ENCODE peak calls at places on chromosome 18, in seven cellular contexts. N is neural progenitor cell; Z is activated CD4-positive, alpha-beta T cell treated with anti-CD3 and anti-CD28 coated beads, Interleukin-2, amount 50 U/mL, for 4 hours; M is globus pallidus; S is activated gamma-delta T cell treated with anti-CD3 and anti-CD28 coated beads, Interleukin-2, amount 50 U/mL, for 16 hours; G is cardiac fibroblast; F is NCI-H1092. V is an unnamed sample.

GRCh38 chr18:7221424-7222155 is 9.3 kb upstream of the LRRC30 start:
- DNase-seq in N (peak; percentile 91), Z (no peak), M (no peak), S (no peak), G (peak; percentile 84), F (peak; percentile 15), V (peak; percentile 89)

GRCh38 chr18:33010149-33010548 is 237.3 kb upstream of the KLHL14 start:
- DNase-seq in N (no peak), Z (no peak), M (no peak), S (no peak), G (no peak), F (no peak), V (no peak)

GRCh38 chr18:44715245-44715644 is 34.6 kb downstream of the SETBP1 start:
- DNase-seq in N (peak; percentile 61), Z (no peak), M (no peak), S (no peak), G (peak; percentile 53), F (no peak), V (no peak)

GRCh38 chr18:68699043-68699442 is 15.9 kb downstream of the TMX3 start:
- DNase-seq in N (no peak), Z (no peak), M (no peak), S (no peak), G (peak; percentile 86), F (no peak), V (no peak)

GRCh38 chr18:21191596-21192307 is 50.3 kb upstream of the GREB1L start:
- DNase-seq in N (peak; percentile 75), Z (no peak), M (peak; percentile 90), S (no peak), G (peak; percentile 78), F (peak; percentile 30), V (peak; percentile 75)

GRCh38 chr18:35635171-35635570 is 53.6 kb downstream of the GALNT1 start:
- DNase-seq in N (no peak), Z (no peak), M (no peak), S (no peak), G (peak; percentile 44), F (no peak), V (no peak)

GRCh38 chr18:75502286-75502685 is 74.8 kb upstream of the SMIM21 start:
- DNase-seq in N (no peak), Z (no peak), M (no peak), S (no peak), G (no peak), F (no peak), V (no peak)

GRCh38 chr18:24734058-24734457 is 273.6 kb downstream of the HRH4 start:
- DNase-seq in N (peak; percentile 65), Z (no peak), M (peak; percentile 33), S (no peak), G (no peak), F (no peak), V (peak; percentile 46)

GRCh38 chr18:35289293-35290069 is 548 bp downstream of the ZSCAN30 start:
- DNase-seq in N (peak; percentile 8), Z (peak; percentile 18), M (no peak), S (no peak), G (peak; percentile 50), F (no peak), V (peak; percentile 31)

GRCh38 chr18:76252880-76253279 is 242.2 kb downstream of the ZNF516 start:
- DNase-seq in N (peak; percentile 55), Z (no peak), M (no peak), S (no peak), G (peak; percentile 7), F (peak; percentile 30), V (no peak)

GRCh38 chr18:54904521-54904920 is 54.7 kb downstream of the CCDC68 start:
- DNase-seq in N (no peak), Z (no peak), M (no peak), S (no peak), G (no peak), F (no peak), V (no peak)

GRCh38 chr18:75170916-75171315 is 38.0 kb downstream of the PTGR3 start:
- DNase-seq in N (no peak), Z (no peak), M (no peak), S (no peak), G (no peak), F (no peak), V (no peak)

GRCh38 chr18:31992836-31993575 is 25.6 kb upstream of the RNF125 start:
- DNase-seq in N (peak; percentile 18), Z (no peak), M (no peak), S (no peak), G (no peak), F (no peak), V (peak; percentile 59)

GRCh38 chr18:7830468-7830867 is 263.4 kb downstream of the PTPRM start:
- DNase-seq in N (no peak), Z (no peak), M (no peak), S (no peak), G (peak; percentile 30), F (no peak), V (no peak)

GRCh38 chr18:21203096-21203495 is 38.9 kb upstream of the GREB1L start:
- DNase-seq in N (no peak), Z (no peak), M (no peak), S (no peak), G (no peak), F (no peak), V (no peak)

GRCh38 chr18:48079885-48080284 is 149.4 kb upstream of the SMAD2 start:
- DNase-seq in N (no peak), Z (no peak), M (no peak), S (no peak), G (no peak), F (no peak), V (no peak)

GRCh38 chr18:22084547-22084946 is 84.8 kb upstream of the GATA6 start:
- DNase-seq in N (no peak), Z (no peak), M (no peak), S (no peak), G (no peak), F (no peak), V (no peak)

GRCh38 chr18:69951182-69951581 is 3.5 kb upstream of the CD226 start:
- DNase-seq in N (no peak), Z (no peak), M (no peak), S (no peak), G (peak; percentile 14), F (no peak), V (no peak)

GRCh38 chr18:43661570-43661969 is 384.3 kb upstream of the SYT4 start:
- DNase-seq in N (peak; percentile 53), Z (no peak), M (no peak), S (no peak), G (peak; percentile 90), F (peak; percentile 24), V (peak; percentile 53)

GRCh38 chr18:11909081-11909410 is 929 bp upstream of the MPPE1 start:
- DNase-seq in N (no peak), Z (no peak), M (no peak), S (no peak), G (peak; percentile 52), F (peak; percentile 23), V (no peak)

GRCh38 chr18:58398648-58399398 is 230.1 kb downstream of the ALPK2 start:
- DNase-seq in N (no peak), Z (no peak), M (no peak), S (no peak), G (no peak), F (no peak), V (peak; percentile 24)

GRCh38 chr18:21489119-21489750 is 111.3 kb downstream of the ESCO1 start:
- DNase-seq in N (peak; percentile 61), Z (no peak), M (peak; percentile 39), S (no peak), G (peak; percentile 77), F (peak; percentile 54), V (peak; percentile 64)

GRCh38 chr18:33404244-33404873 is 36.2 kb downstream of the CCDC178 start:
- DNase-seq in N (no peak), Z (no peak), M (no peak), S (no peak), G (peak; percentile 1), F (no peak), V (no peak)

GRCh38 chr18:48539406-48540328 is 836 bp downstream of the CTIF start:
- DNase-seq in N (peak; percentile 83), Z (peak; percentile 26), M (peak; percentile 62), S (no peak), G (peak; percentile 61), F (peak; percentile 57), V (peak; percentile 50)

GRCh38 chr18:79682896-79683625 is 3.5 kb downstream of the CTDP1 start:
- DNase-seq in N (no peak), Z (peak; percentile 39), M (no peak), S (no peak), G (no peak), F (no peak), V (no peak)